ENCODE peak calls at places on chromosome 2, in nine cellular contexts. One of them, this sample, is unnamed.

GRCh38 chr2:47572136-47572535 is 169.2 kb downstream of the MSH2 start:
- DNase-seq in AG08395: no peak
- DNase-seq in T-helper 1 cell: no peak
- DNase-seq in mucosa of gallbladder: no peak
- DNase-seq in sciatic nerve: no peak
- DNase-seq in suprapubic skin: no peak
- DNase-seq in RWPE1: no peak
- DNase-seq in IMR-90: no peak
- DNase-seq in upper lobe of right lung: no peak
- DNase-seq in this sample: no peak

GRCh38 chr2:232982926-232983668 is 30.0 kb downstream of the NGEF start:
- DNase-seq in AG08395: no peak
- DNase-seq in T-helper 1 cell: no peak
- DNase-seq in mucosa of gallbladder: no peak
- DNase-seq in sciatic nerve: no peak
- DNase-seq in suprapubic skin: no peak
- DNase-seq in RWPE1: no peak
- DNase-seq in IMR-90: no peak
- DNase-seq in upper lobe of right lung: no peak
- DNase-seq in this sample: no peak

GRCh38 chr2:167404896-167405295 is 516.6 kb downstream of the XIRP2 start:
- DNase-seq in AG08395: no peak
- DNase-seq in T-helper 1 cell: no peak
- DNase-seq in mucosa of gallbladder: no peak
- DNase-seq in sciatic nerve: no peak
- DNase-seq in suprapubic skin: no peak
- DNase-seq in RWPE1: peak
- DNase-seq in IMR-90: peak
- DNase-seq in upper lobe of right lung: no peak
- DNase-seq in this sample: no peak

GRCh38 chr2:190678444-190679162 is 29.7 kb downstream of the NAB1 start:
- DNase-seq in AG08395: no peak
- DNase-seq in T-helper 1 cell: peak
- DNase-seq in mucosa of gallbladder: no peak
- DNase-seq in sciatic nerve: no peak
- DNase-seq in suprapubic skin: no peak
- DNase-seq in RWPE1: no peak
- DNase-seq in IMR-90: peak
- DNase-seq in upper lobe of right lung: no peak
- DNase-seq in this sample: no peak

GRCh38 chr2:73896362-73897239 is 3.8 kb downstream of the ACTG2 start:
- DNase-seq in AG08395: peak
- DNase-seq in T-helper 1 cell: peak
- DNase-seq in mucosa of gallbladder: peak
- DNase-seq in sciatic nerve: peak
- DNase-seq in suprapubic skin: peak
- DNase-seq in RWPE1: no peak
- DNase-seq in IMR-90: peak
- DNase-seq in upper lobe of right lung: no peak
- DNase-seq in this sample: peak

GRCh38 chr2:234550511-234551107 is 53.7 kb upstream of the ARL4C start:
- DNase-seq in AG08395: peak
- DNase-seq in T-helper 1 cell: peak
- DNase-seq in mucosa of gallbladder: peak
- DNase-seq in sciatic nerve: peak
- DNase-seq in suprapubic skin: peak
- DNase-seq in RWPE1: peak
- DNase-seq in IMR-90: peak
- DNase-seq in upper lobe of right lung: peak
- DNase-seq in this sample: peak

GRCh38 chr2:26516246-26516645 is 38.3 kb upstream of the OTOF start:
- DNase-seq in AG08395: no peak
- DNase-seq in T-helper 1 cell: no peak
- DNase-seq in mucosa of gallbladder: no peak
- DNase-seq in sciatic nerve: no peak
- DNase-seq in suprapubic skin: no peak
- DNase-seq in RWPE1: no peak
- DNase-seq in IMR-90: no peak
- DNase-seq in upper lobe of right lung: no peak
- DNase-seq in this sample: no peak

GRCh38 chr2:105754011-105754410 is 9.3 kb downstream of the NCK2 start:
- DNase-seq in AG08395: no peak
- DNase-seq in T-helper 1 cell: peak
- DNase-seq in mucosa of gallbladder: no peak
- DNase-seq in sciatic nerve: no peak
- DNase-seq in suprapubic skin: peak
- DNase-seq in RWPE1: no peak
- DNase-seq in IMR-90: no peak
- DNase-seq in upper lobe of right lung: no peak
- DNase-seq in this sample: no peak

GRCh38 chr2:221997100-221997499 is 301.7 kb downstream of the PAX3 start:
- DNase-seq in AG08395: peak
- DNase-seq in T-helper 1 cell: no peak
- DNase-seq in mucosa of gallbladder: no peak
- DNase-seq in sciatic nerve: no peak
- DNase-seq in suprapubic skin: no peak
- DNase-seq in RWPE1: peak
- DNase-seq in IMR-90: peak
- DNase-seq in upper lobe of right lung: no peak
- DNase-seq in this sample: no peak

GRCh38 chr2:10285578-10286198 is 17.0 kb upstream of the HPCAL1 start:
- DNase-seq in AG08395: peak
- DNase-seq in T-helper 1 cell: no peak
- DNase-seq in mucosa of gallbladder: peak
- DNase-seq in sciatic nerve: peak
- DNase-seq in suprapubic skin: no peak
- DNase-seq in RWPE1: peak
- DNase-seq in IMR-90: peak
- DNase-seq in upper lobe of right lung: peak
- DNase-seq in this sample: no peak

GRCh38 chr2:19879115-19879514 is 22.7 kb downstream of the TTC32 start:
- DNase-seq in AG08395: no peak
- DNase-seq in T-helper 1 cell: no peak
- DNase-seq in mucosa of gallbladder: peak
- DNase-seq in sciatic nerve: no peak
- DNase-seq in suprapubic skin: peak
- DNase-seq in RWPE1: no peak
- DNase-seq in IMR-90: no peak
- DNase-seq in upper lobe of right lung: no peak
- DNase-seq in this sample: no peak

GRCh38 chr2:226885769-226886435 is 50.0 kb downstream of the RHBDD1 start:
- DNase-seq in AG08395: no peak
- DNase-seq in T-helper 1 cell: no peak
- DNase-seq in mucosa of gallbladder: no peak
- DNase-seq in sciatic nerve: no peak
- DNase-seq in suprapubic skin: no peak
- DNase-seq in RWPE1: no peak
- DNase-seq in IMR-90: peak
- DNase-seq in upper lobe of right lung: no peak
- DNase-seq in this sample: no peak

GRCh38 chr2:238093181-238094140 is 6.7 kb upstream of the ESPNL start:
- DNase-seq in AG08395: no peak
- DNase-seq in T-helper 1 cell: no peak
- DNase-seq in mucosa of gallbladder: no peak
- DNase-seq in sciatic nerve: peak
- DNase-seq in suprapubic skin: peak
- DNase-seq in RWPE1: no peak
- DNase-seq in IMR-90: no peak
- DNase-seq in upper lobe of right lung: no peak
- DNase-seq in this sample: no peak

GRCh38 chr2:23107341-23107941 is 277.5 kb upstream of the KLHL29 start:
- DNase-seq in AG08395: no peak
- DNase-seq in T-helper 1 cell: no peak
- DNase-seq in mucosa of gallbladder: no peak
- DNase-seq in sciatic nerve: no peak
- DNase-seq in suprapubic skin: no peak
- DNase-seq in RWPE1: no peak
- DNase-seq in IMR-90: no peak
- DNase-seq in upper lobe of right lung: no peak
- DNase-seq in this sample: no peak

GRCh38 chr2:240820607-240821428 is 799 bp upstream of the KIF1A start:
- DNase-seq in AG08395: no peak
- DNase-seq in T-helper 1 cell: no peak
- DNase-seq in mucosa of gallbladder: no peak
- DNase-seq in sciatic nerve: peak
- DNase-seq in suprapubic skin: no peak
- DNase-seq in RWPE1: no peak
- DNase-seq in IMR-90: no peak
- DNase-seq in upper lobe of right lung: no peak
- DNase-seq in this sample: no peak

GRCh38 chr2:223076573-223076972 is 24.6 kb downstream of the KCNE4 start:
- DNase-seq in AG08395: peak
- DNase-seq in T-helper 1 cell: no peak
- DNase-seq in mucosa of gallbladder: no peak
- DNase-seq in sciatic nerve: no peak
- DNase-seq in suprapubic skin: no peak
- DNase-seq in RWPE1: no peak
- DNase-seq in IMR-90: peak
- DNase-seq in upper lobe of right lung: no peak
- DNase-seq in this sample: no peak

GRCh38 chr2:40155728-40156127 is 296.2 kb downstream of the SLC8A1 start:
- DNase-seq in AG08395: no peak
- DNase-seq in T-helper 1 cell: no peak
- DNase-seq in mucosa of gallbladder: no peak
- DNase-seq in sciatic nerve: no peak
- DNase-seq in suprapubic skin: no peak
- DNase-seq in RWPE1: no peak
- DNase-seq in IMR-90: peak
- DNase-seq in upper lobe of right lung: no peak
- DNase-seq in this sample: no peak

GRCh38 chr2:162118166-162119031 is 33.6 kb downstream of the GCG start:
- DNase-seq in AG08395: peak
- DNase-seq in T-helper 1 cell: no peak
- DNase-seq in mucosa of gallbladder: no peak
- DNase-seq in sciatic nerve: no peak
- DNase-seq in suprapubic skin: no peak
- DNase-seq in RWPE1: peak
- DNase-seq in IMR-90: peak
- DNase-seq in upper lobe of right lung: no peak
- DNase-seq in this sample: no peak

GRCh38 chr2:74585406-74586182 is 31.1 kb downstream of the DOK1 start:
- DNase-seq in AG08395: no peak
- DNase-seq in T-helper 1 cell: peak
- DNase-seq in mucosa of gallbladder: no peak
- DNase-seq in sciatic nerve: peak
- DNase-seq in suprapubic skin: no peak
- DNase-seq in RWPE1: no peak
- DNase-seq in IMR-90: no peak
- DNase-seq in upper lobe of right lung: peak
- DNase-seq in this sample: no peak

GRCh38 chr2:113138428-113139322 is 11.3 kb downstream of the IL1RN start:
- DNase-seq in AG08395: peak
- DNase-seq in T-helper 1 cell: peak
- DNase-seq in mucosa of gallbladder: peak
- DNase-seq in sciatic nerve: no peak
- DNase-seq in suprapubic skin: no peak
- DNase-seq in RWPE1: peak
- DNase-seq in IMR-90: peak
- DNase-seq in upper lobe of right lung: no peak
- DNase-seq in this sample: no peak

GRCh38 chr2:210961249-210961648 is 404.9 kb downstream of the CPS1 start:
- DNase-seq in AG08395: no peak
- DNase-seq in T-helper 1 cell: no peak
- DNase-seq in mucosa of gallbladder: no peak
- DNase-seq in sciatic nerve: no peak
- DNase-seq in suprapubic skin: no peak
- DNase-seq in RWPE1: no peak
- DNase-seq in IMR-90: no peak
- DNase-seq in upper lobe of right lung: no peak
- DNase-seq in this sample: no peak

GRCh38 chr2:54871457-54872103 is 148.1 kb downstream of the EML6 start:
- DNase-seq in AG08395: peak
- DNase-seq in T-helper 1 cell: no peak
- DNase-seq in mucosa of gallbladder: no peak
- DNase-seq in sciatic nerve: no peak
- DNase-seq in suprapubic skin: no peak
- DNase-seq in RWPE1: no peak
- DNase-seq in IMR-90: peak
- DNase-seq in upper lobe of right lung: no peak
- DNase-seq in this sample: no peak

GRCh38 chr2:215930505-215931233 is 82.7 kb downstream of the MREG start:
- DNase-seq in AG08395: no peak
- DNase-seq in T-helper 1 cell: no peak
- DNase-seq in mucosa of gallbladder: no peak
- DNase-seq in sciatic nerve: no peak
- DNase-seq in suprapubic skin: no peak
- DNase-seq in RWPE1: peak
- DNase-seq in IMR-90: peak
- DNase-seq in upper lobe of right lung: no peak
- DNase-seq in this sample: no peak

GRCh38 chr2:145598434-145598833 is 1078.5 kb upstream of the ZEB2 start:
- DNase-seq in AG08395: no peak
- DNase-seq in T-helper 1 cell: no peak
- DNase-seq in mucosa of gallbladder: no peak
- DNase-seq in sciatic nerve: no peak
- DNase-seq in suprapubic skin: no peak
- DNase-seq in RWPE1: no peak
- DNase-seq in IMR-90: peak
- DNase-seq in upper lobe of right lung: no peak
- DNase-seq in this sample: no peak

GRCh38 chr2:71963295-71963694 is 184.4 kb downstream of the CYP26B1 start:
- DNase-seq in AG08395: peak
- DNase-seq in T-helper 1 cell: no peak
- DNase-seq in mucosa of gallbladder: no peak
- DNase-seq in sciatic nerve: no peak
- DNase-seq in suprapubic skin: no peak
- DNase-seq in RWPE1: no peak
- DNase-seq in IMR-90: no peak
- DNase-seq in upper lobe of right lung: no peak
- DNase-seq in this sample: no peak

GRCh38 chr2:8408560-8409460 is 273.0 kb upstream of the ID2 start:
- DNase-seq in AG08395: no peak
- DNase-seq in T-helper 1 cell: peak
- DNase-seq in mucosa of gallbladder: no peak
- DNase-seq in sciatic nerve: no peak
- DNase-seq in suprapubic skin: no peak
- DNase-seq in RWPE1: no peak
- DNase-seq in IMR-90: no peak
- DNase-seq in upper lobe of right lung: no peak
- DNase-seq in this sample: peak

GRCh38 chr2:39469807-39470206 is 32.7 kb upstream of the MAP4K3 start:
- DNase-seq in AG08395: peak
- DNase-seq in T-helper 1 cell: no peak
- DNase-seq in mucosa of gallbladder: peak
- DNase-seq in sciatic nerve: no peak
- DNase-seq in suprapubic skin: no peak
- DNase-seq in RWPE1: peak
- DNase-seq in IMR-90: peak
- DNase-seq in upper lobe of right lung: no peak
- DNase-seq in this sample: no peak

GRCh38 chr2:132589060-132589765 is 80.8 kb downstream of the LYPD1 start:
- DNase-seq in AG08395: no peak
- DNase-seq in T-helper 1 cell: no peak
- DNase-seq in mucosa of gallbladder: no peak
- DNase-seq in sciatic nerve: no peak
- DNase-seq in suprapubic skin: no peak
- DNase-seq in RWPE1: no peak
- DNase-seq in IMR-90: no peak
- DNase-seq in upper lobe of right lung: no peak
- DNase-seq in this sample: no peak

GRCh38 chr2:15634846-15635490 is 43.3 kb downstream of the DDX1 start:
- DNase-seq in AG08395: peak
- DNase-seq in T-helper 1 cell: no peak
- DNase-seq in mucosa of gallbladder: no peak
- DNase-seq in sciatic nerve: no peak
- DNase-seq in suprapubic skin: no peak
- DNase-seq in RWPE1: peak
- DNase-seq in IMR-90: no peak
- DNase-seq in upper lobe of right lung: no peak
- DNase-seq in this sample: no peak

GRCh38 chr2:226427538-226428307 is 371.9 kb downstream of the IRS1 start:
- DNase-seq in AG08395: peak
- DNase-seq in T-helper 1 cell: no peak
- DNase-seq in mucosa of gallbladder: no peak
- DNase-seq in sciatic nerve: no peak
- DNase-seq in suprapubic skin: no peak
- DNase-seq in RWPE1: peak
- DNase-seq in IMR-90: peak
- DNase-seq in upper lobe of right lung: no peak
- DNase-seq in this sample: no peak

GRCh38 chr2:204343685-204344084 is 201.6 kb upstream of the PARD3B start:
- DNase-seq in AG08395: no peak
- DNase-seq in T-helper 1 cell: no peak
- DNase-seq in mucosa of gallbladder: no peak
- DNase-seq in sciatic nerve: no peak
- DNase-seq in suprapubic skin: no peak
- DNase-seq in RWPE1: no peak
- DNase-seq in IMR-90: no peak
- DNase-seq in upper lobe of right lung: no peak
- DNase-seq in this sample: no peak

This sample was measured in natural killer cell.